ENCODE peak calls at places on chromosome 11, in seven cellular contexts. N, I, L, J, V, K and S are unnamed samples.

GRCh38 chr11:44032304-44033085 is 15.3 kb upstream of the ACCSL start:
- DNase-seq in K (no peak), V (no peak), I (no peak), L (peak; percentile 87), J (peak; percentile 90), N (peak; percentile 92), S (peak; percentile 85)

GRCh38 chr11:75230621-75231020 is 10.0 kb upstream of the TPBGL start:
- DNase-seq in J (no peak), K (no peak), V (no peak), I (no peak), N (no peak), L (no peak), S (no peak)

GRCh38 chr11:120746836-120747609 is 235.5 kb downstream of the GRIK4 start:
- DNase-seq in K (no peak), V (no peak), L (no peak), J (no peak), N (no peak), I (peak; percentile 4), S (no peak)

GRCh38 chr11:131408011-131408640 is 37.7 kb downstream of the NTM start:
- DNase-seq in V (peak; percentile 64), I (peak; percentile 65), J (no peak), L (peak; percentile 51), N (peak; percentile 36), K (peak; percentile 18), S (peak; percentile 36)

GRCh38 chr11:31915867-31916266 is 104.7 kb upstream of the PAX6 start:
- DNase-seq in N (no peak), J (no peak), V (no peak), L (no peak), K (no peak), I (no peak), S (no peak)

GRCh38 chr11:73198677-73199076 is 19.4 kb upstream of the P2RY2 start:
- DNase-seq in N (peak; percentile 32), K (no peak), L (no peak), I (no peak), J (no peak), V (peak; percentile 47), S (peak; percentile 61)

GRCh38 chr11:15850992-15851615 is 505.2 kb downstream of the SOX6 start:
- DNase-seq in L (no peak), J (no peak), I (no peak), K (no peak), N (no peak), V (no peak), S (no peak)

GRCh38 chr11:107696140-107696539 is 15.7 kb downstream of the SLN start:
- DNase-seq in V (no peak), L (no peak), J (peak; percentile 85), N (peak; percentile 84), K (no peak), I (peak; percentile 99), S (no peak)

GRCh38 chr11:125358254-125358840 is 137.7 kb downstream of the FEZ1 start:
- DNase-seq in N (no peak), V (no peak), K (no peak), J (no peak), I (peak; percentile 27), L (no peak), S (no peak)

GRCh38 chr11:94834931-94835330 is 66.8 kb downstream of the AMOTL1 start:
- DNase-seq in V (no peak), N (no peak), I (no peak), J (no peak), K (no peak), L (no peak), S (no peak)

GRCh38 chr11:13320688-13321087 is 43.1 kb downstream of the BMAL1 start:
- DNase-seq in K (no peak), L (no peak), I (no peak), J (no peak), V (no peak), N (no peak), S (no peak)

GRCh38 chr11:92811341-92811740 is 158.1 kb upstream of the MTNR1B start:
- DNase-seq in I (no peak), K (no peak), N (no peak), J (no peak), L (no peak), V (no peak), S (no peak)

GRCh38 chr11:69384548-69385465 is 90.9 kb downstream of the MYEOV start:
- DNase-seq in L (no peak), V (no peak), J (peak; percentile 75), I (no peak), N (no peak), K (no peak), S (no peak)

GRCh38 chr11:72585762-72586590 is 88.2 kb downstream of the PDE2A start:
- DNase-seq in N (peak; percentile 50), K (peak; percentile 80), V (peak; percentile 84), L (peak; percentile 75), J (peak; percentile 98), I (peak; percentile 91), S (peak; percentile 56)

GRCh38 chr11:119460582-119460981 is 37.6 kb upstream of the THY1 start:
- DNase-seq in J (no peak), K (no peak), V (no peak), N (peak; percentile 59), I (no peak), L (no peak), S (no peak)

GRCh38 chr11:134120921-134121526 is 52.2 kb downstream of the JAM3 start:
- DNase-seq in L (no peak), J (peak; percentile 73), N (peak; percentile 27), V (no peak), K (no peak), I (no peak), S (no peak)

GRCh38 chr11:110128161-110128560 is 35.0 kb downstream of the ZC3H12C start:
- DNase-seq in L (no peak), I (no peak), J (no peak), N (peak; percentile 34), K (no peak), V (peak; percentile 93), S (no peak)

GRCh38 chr11:113896156-113896879 is 8.3 kb upstream of the HTR3B start:
- DNase-seq in L (peak; percentile 66), V (peak; percentile 69), J (peak; percentile 54), I (peak; percentile 56), K (peak; percentile 47), N (peak; percentile 32), S (no peak)

GRCh38 chr11:6646631-6647281 is 8.9 kb downstream of the DCHS1 start:
- DNase-seq in L (peak; percentile 61), V (no peak), N (no peak), K (no peak), I (no peak), J (no peak), S (no peak)

GRCh38 chr11:8794677-8795103 is 112.1 kb downstream of the RPL27A start:
- DNase-seq in J (no peak), I (peak; percentile 39), V (no peak), K (peak; percentile 29), L (no peak), N (no peak), S (no peak)

GRCh38 chr11:130068986-130069683 is 559 bp upstream of the APLP2 start:
- DNase-seq in V (peak; percentile 71), L (peak; percentile 73), K (no peak), I (peak; percentile 97), N (peak; percentile 70), J (peak; percentile 97), S (peak; percentile 77)
- TF ChIP-seq CTCF in V (no peak), L (no peak), K (no peak), I (no peak), N (peak; percentile 43), J (no peak), S (no peak)

GRCh38 chr11:64751580-64751979 is 7.6 kb upstream of the RASGRP2 start:
- DNase-seq in L (no peak), K (no peak), J (peak; percentile 63), I (no peak), V (no peak), N (no peak), S (no peak)

GRCh38 chr11:64752106-64752970 is 7.4 kb downstream of the PYGM start:
- DNase-seq in K (no peak), V (no peak), I (no peak), L (no peak), J (peak; percentile 72), N (no peak), S (no peak)

GRCh38 chr11:64753380-64754123 is 6.2 kb downstream of the PYGM start:
- DNase-seq in N (no peak), V (no peak), L (no peak), I (no peak), J (peak; percentile 46), K (peak; percentile 59), S (no peak)

GRCh38 chr11:64754124-64754918 is 5.5 kb downstream of the PYGM start:
- DNase-seq in K (peak; percentile 82), V (no peak), J (peak; percentile 66), L (no peak), N (no peak), I (no peak), S (no peak)

GRCh38 chr11:64753019-64753379 is 6.8 kb downstream of the PYGM start:
- DNase-seq in J (peak; percentile 61), L (no peak), N (no peak), I (no peak), V (no peak), K (no peak), S (no peak)
- H3K27ac ChIP-seq in J (no peak overlapping the region), L (no peak overlapping the region), N (no peak overlapping the region), I (no peak overlapping the region), V (no peak overlapping the region), K (no peak overlapping the region), S (no peak overlapping the region)

GRCh38 chr11:63907063-63907462 is 9.9 kb downstream of the RCOR2 start:
- DNase-seq in J (no peak), K (peak; percentile 11), L (no peak), N (no peak), I (no peak), V (no peak), S (no peak)

GRCh38 chr11:63906087-63906486 is 10.9 kb downstream of the RCOR2 start:
- DNase-seq in J (peak; percentile 88), V (no peak), K (no peak), L (no peak), I (no peak), N (no peak), S (no peak)

GRCh38 chr11:63906585-63906984 is 10.4 kb downstream of the RCOR2 start:
- DNase-seq in V (peak; percentile 52), K (peak; percentile 65), L (no peak), J (peak; percentile 93), N (no peak), I (peak; percentile 31), S (no peak)

GRCh38 chr11:63908631-63909491 is 8.1 kb downstream of the RCOR2 start:
- DNase-seq in L (no peak), N (no peak), K (no peak), J (peak; percentile 86), V (no peak), I (no peak), S (no peak)

GRCh38 chr11:63907808-63908530 is 9.0 kb downstream of the RCOR2 start:
- DNase-seq in K (peak; percentile 13), V (peak; percentile 72), I (no peak), L (no peak), J (peak; percentile 88), N (no peak), S (no peak)
- TF ChIP-seq CTCF in K (no peak), V (peak; percentile 36), I (peak; percentile 8), L (no peak), J (no peak), N (no peak), S (no peak)

DNA sequence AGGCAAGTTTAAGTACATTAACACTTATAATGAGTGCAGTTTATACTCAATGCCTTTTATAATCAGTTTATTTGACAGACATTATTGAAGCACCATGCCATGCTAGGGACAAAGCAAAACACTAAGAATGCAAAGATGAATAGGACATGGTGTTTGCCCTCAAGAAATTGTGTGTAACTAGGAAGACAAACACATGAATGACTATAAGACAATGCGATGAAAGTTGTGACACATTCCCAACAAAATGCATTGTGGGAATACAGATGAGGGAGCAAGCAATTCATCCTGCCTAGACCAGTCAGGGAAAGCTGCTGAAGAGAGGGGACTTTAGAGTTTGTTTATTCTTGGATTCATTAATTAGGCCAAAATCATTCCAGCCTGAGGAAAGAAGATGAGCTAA is 133.8 kb upstream of the TRPC6 start:
- DNase-seq in I (peak; percentile 48), L (no peak), J (no peak), V (no peak), K (no peak), N (no peak), S (no peak)
- H3K27ac ChIP-seq in I (peak overlapping the region; percentile 15), L (no peak overlapping the region), J (no peak overlapping the region), V (no peak overlapping the region), K (no peak overlapping the region), N (no peak overlapping the region), S (no peak overlapping the region)